ENCODE peak calls at places on chromosome 20, in eight cellular contexts. X is tibial nerve, E is NCI-H1092 treated with DMSO at 0.1 percent for 48 hours, C is thoracic aorta, U is LNCaP clone FGC, I is Right ventricle myocardium inferior, O is endothelial cell of umbilical vein, J is C1 segment of cervical spinal cord. R is an unnamed sample.

GRCh38 chr20:10728873-10729670 is 55.3 kb upstream of the JAG1 start:
- DNase-seq in J (no peak), C (no peak), I (no peak), O (peak), U (no peak), X (no peak), E (no peak), R (no peak)

GRCh38 chr20:54324041-54324440 is 116.2 kb downstream of the PFDN4 start:
- DNase-seq in J (no peak), E (no peak), X (no peak), U (no peak), I (no peak), O (no peak), C (no peak), R (no peak)

GRCh38 chr20:57200882-57201723 is 65.3 kb downstream of the BMP7 start:
- DNase-seq in I (no peak), C (no peak), J (no peak), O (no peak), U (no peak), X (no peak), E (no peak), R (no peak)

GRCh38 chr20:8969062-8969694 is 99.7 kb upstream of the PLCB4 start:
- DNase-seq in O (peak), X (no peak), C (no peak), J (no peak), E (no peak), U (peak), I (no peak), R (no peak)

GRCh38 chr20:47007826-47008655 is 113.4 kb downstream of the EYA2 start:
- DNase-seq in X (no peak), I (no peak), E (no peak), C (no peak), U (no peak), O (no peak), J (no peak), R (no peak)

GRCh38 chr20:44180814-44181213 is 6.2 kb downstream of the JPH2 start:
- DNase-seq in I (peak), C (peak), X (no peak), O (no peak), U (no peak), J (no peak), E (no peak), R (no peak)

GRCh38 chr20:48471734-48472408 is 355.9 kb downstream of the PREX1 start:
- DNase-seq in E (no peak), C (no peak), X (no peak), I (no peak), J (no peak), U (no peak), O (no peak), R (no peak)

GRCh38 chr20:62967149-62967501 is 14.6 kb downstream of the SLC17A9 start:
- DNase-seq in J (no peak), O (no peak), C (no peak), X (no peak), I (no peak), E (no peak), U (no peak), R (no peak)

GRCh38 chr20:61979701-61980635 is 85.7 kb downstream of the TAF4 start:
- DNase-seq in J (no peak), U (no peak), E (no peak), I (no peak), O (no peak), C (no peak), X (no peak), R (no peak)

GRCh38 chr20:34251619-34252018 is 10.4 kb downstream of the ASIP start:
- DNase-seq in E (no peak), C (no peak), J (no peak), X (no peak), O (no peak), U (no peak), I (no peak), R (no peak)

GRCh38 chr20:1945134-1945618 is 48.7 kb downstream of the PDYN start:
- DNase-seq in I (peak), X (peak), U (no peak), C (no peak), E (no peak), J (peak), O (no peak), R (peak)

GRCh38 chr20:49446808-49447207 is 35.7 kb downstream of the KCNB1 start:
- DNase-seq in J (peak), C (peak), E (no peak), U (no peak), O (no peak), I (peak), X (peak), R (peak)

GRCh38 chr20:48175261-48175660 is 390.0 kb upstream of the SULF2 start:
- DNase-seq in X (no peak), O (no peak), I (no peak), J (peak), U (no peak), C (no peak), E (no peak), R (peak)

GRCh38 chr20:40958598-40958997 is 70.0 kb upstream of the TOP1 start:
- DNase-seq in I (no peak), C (no peak), X (no peak), E (no peak), U (peak), O (no peak), J (no peak), R (no peak)

GRCh38 chr20:61042501-61043385 is 209.3 kb upstream of the CDH4 start:
- DNase-seq in I (no peak), X (no peak), U (no peak), C (no peak), J (no peak), O (no peak), E (no peak), R (no peak)

GRCh38 chr20:2208897-2209296 is 86.9 kb upstream of the TGM3 start:
- DNase-seq in O (no peak), C (no peak), U (no peak), X (no peak), E (no peak), J (no peak), I (no peak), R (no peak)

GRCh38 chr20:37890108-37890507 is 12.8 kb upstream of the VSTM2L start:
- DNase-seq in J (no peak), U (no peak), C (no peak), X (no peak), O (no peak), I (no peak), E (no peak), R (no peak)

GRCh38 chr20:50744143-50744792 is 12.9 kb downstream of the PARD6B start:
- DNase-seq in O (peak), C (peak), I (peak), X (peak), U (peak), E (no peak), J (peak), R (peak)

GRCh38 chr20:11582073-11582472 is 335.6 kb upstream of the BTBD3 start:
- DNase-seq in I (no peak), U (no peak), C (no peak), X (no peak), J (no peak), E (no peak), O (peak), R (no peak)

GRCh38 chr20:10093087-10093591 is 58.4 kb downstream of the ANKEF1 start:
- DNase-seq in I (no peak), E (no peak), X (no peak), J (no peak), U (no peak), C (no peak), O (no peak), R (peak)

GRCh38 chr20:56200456-56200855 is 48.1 kb upstream of the MC3R start:
- DNase-seq in X (no peak), U (no peak), C (no peak), O (no peak), J (no peak), I (no peak), E (no peak), R (no peak)

GRCh38 chr20:20823469-20823868 is 111.0 kb upstream of the RALGAPA2 start:
- DNase-seq in U (peak), J (no peak), O (no peak), X (no peak), E (peak), C (no peak), I (no peak), R (no peak)

GRCh38 chr20:33791021-33791420 is 20.1 kb upstream of the CHMP4B start:
- DNase-seq in I (no peak), J (no peak), U (no peak), O (no peak), C (no peak), E (no peak), X (no peak), R (no peak)

GRCh38 chr20:61163027-61163426 is 89.0 kb upstream of the CDH4 start:
- DNase-seq in C (no peak), X (no peak), J (no peak), E (no peak), U (no peak), O (no peak), I (no peak), R (no peak)

GRCh38 chr20:45308078-45308778 is at the start of gene MATN4:
- DNase-seq in X (no peak), O (no peak), C (no peak), I (peak), U (no peak), J (no peak), E (peak), R (no peak)

GRCh38 chr20:47038581-47039560 is 144.2 kb downstream of the EYA2 start:
- DNase-seq in E (peak), C (no peak), X (no peak), U (no peak), I (peak), O (no peak), J (no peak), R (no peak)

GRCh38 chr20:14543040-14543439 is 205.6 kb upstream of the FLRT3 start:
- DNase-seq in X (no peak), O (no peak), E (no peak), J (no peak), U (no peak), I (no peak), C (no peak), R (no peak)